ENCODE peak calls at places on chromosomes 2 and 18, in seven cellular contexts. L is HS-5; X is CD8-positive, alpha-beta memory T cell; D is sciatic nerve; V is foreskin fibroblast; U is GF-D8; R is lower lobe of right lung. W is an unnamed sample.

GRCh38 chr2:199410130-199410529 is 47.6 kb downstream of the SATB2 start:
- DNase-seq in U (no peak), R (no peak), L (peak), D (no peak), V (peak), X (no peak), W (no peak)

GRCh38 chr18:55031164-55031563 is 71.9 kb upstream of the CCDC68 start:
- DNase-seq in L (no peak), U (no peak), X (no peak), V (no peak), D (no peak), R (no peak), W (peak)

GRCh38 chr18:11944786-11945185 is 36.5 kb upstream of the IMPA2 start:
- DNase-seq in V (no peak), U (no peak), D (no peak), X (no peak), L (no peak), R (no peak), W (no peak)

GRCh38 chr2:215860076-215860475 is 153.3 kb downstream of the MREG start:
- DNase-seq in D (no peak), L (no peak), U (no peak), V (no peak), R (no peak), X (no peak), W (no peak)

GRCh38 chr2:190119257-190119656 is 56.7 kb upstream of the MSTN start:
- DNase-seq in L (no peak), R (peak), U (no peak), D (peak), V (no peak), X (peak), W (no peak)

GRCh38 chr18:35435420-35435819 is 58.3 kb upstream of the ZNF396 start:
- DNase-seq in U (no peak), D (no peak), L (no peak), R (no peak), V (no peak), X (no peak), W (no peak)

GRCh38 chr18:6718255-6718654 is 11.3 kb upstream of the ARHGAP28 start:
- DNase-seq in U (no peak), D (no peak), V (no peak), L (no peak), R (no peak), X (no peak), W (no peak)

GRCh38 chr2:102277202-102277700 is 34.1 kb upstream of the IL1RL1 start:
- DNase-seq in L (no peak), D (no peak), V (no peak), X (no peak), R (no peak), U (no peak), W (no peak)

GRCh38 chr2:162113771-162114168 is 38.3 kb downstream of the GCG start:
- DNase-seq in X (no peak), R (no peak), V (peak), U (peak), D (no peak), L (no peak), W (no peak)

GRCh38 chr18:46156838-46157237 is 52.7 kb downstream of the HAUS1 start:
- DNase-seq in U (no peak), D (no peak), R (no peak), L (no peak), X (no peak), V (no peak), W (no peak)

GRCh38 chr2:133364636-133365035 is 203.6 kb downstream of the NCKAP5 start:
- DNase-seq in U (no peak), L (no peak), R (no peak), V (no peak), D (no peak), X (no peak), W (no peak)

GRCh38 chr2:88239781-88240180 is 69.6 kb downstream of the THNSL2 start:
- DNase-seq in R (no peak), V (no peak), U (no peak), X (peak), D (no peak), L (no peak), W (no peak)

GRCh38 chr18:60943297-60943696 is 389.9 kb upstream of the CDH20 start:
- DNase-seq in V (no peak), D (no peak), R (no peak), X (no peak), U (no peak), L (no peak), W (no peak)

GRCh38 chr2:96625571-96626552 is 12.2 kb downstream of the KANSL3 start:
- DNase-seq in V (no peak), R (no peak), D (no peak), U (no peak), L (no peak), X (no peak), W (no peak)

GRCh38 chr2:120210234-120210781 is 12.9 kb downstream of the TMEM185B start:
- DNase-seq in X (no peak), D (no peak), V (no peak), U (no peak), L (no peak), R (no peak), W (no peak)

GRCh38 chr18:59301974-59302373 is 16.5 kb downstream of the CPLX4 start:
- DNase-seq in D (no peak), L (no peak), U (no peak), V (no peak), R (no peak), X (no peak), W (no peak)

GRCh38 chr18:28494151-28494550 is 317.2 kb upstream of the CDH2 start:
- DNase-seq in D (no peak), R (no peak), V (no peak), X (no peak), L (no peak), U (no peak), W (no peak)

GRCh38 chr2:106703161-106703560 is 182.8 kb downstream of the ST6GAL2 start:
- DNase-seq in L (no peak), U (no peak), X (no peak), R (no peak), V (no peak), D (no peak), W (no peak)

GRCh38 chr2:171272039-171272438 is 111.3 kb upstream of the TLK1 start:
- DNase-seq in U (no peak), L (peak), V (peak), D (no peak), X (no peak), R (peak), W (no peak)

GRCh38 chr2:13201924-13202323 is 485.2 kb downstream of the TRIB2 start:
- DNase-seq in V (no peak), L (no peak), D (no peak), R (no peak), X (no peak), U (no peak), W (peak)

GRCh38 chr18:8948471-8949149 is 153.9 kb upstream of the NDUFV2 start:
- DNase-seq in U (no peak), R (no peak), V (peak), D (no peak), L (peak), X (no peak), W (no peak)

GRCh38 chr18:54119524-54120019 is 104.9 kb downstream of the MBD2 start:
- DNase-seq in U (peak), D (no peak), V (peak), R (no peak), L (peak), X (no peak), W (peak)

GRCh38 chr2:113167115-113167932 is 6.4 kb upstream of the PSD4 start:
- DNase-seq in X (no peak), R (peak), D (no peak), V (peak), L (no peak), U (no peak), W (peak)

GRCh38 chr2:75241696-75242095 is 42.4 kb upstream of the TACR1 start:
- DNase-seq in R (no peak), V (peak), L (no peak), U (peak), X (no peak), D (no peak), W (no peak)

GRCh38 chr2:66430906-66431619 is 3.9 kb upstream of the MEIS1 start:
- DNase-seq in V (no peak), D (no peak), U (no peak), L (no peak), X (no peak), R (no peak), W (peak)

GRCh38 chr18:46625069-46625468 is 32.0 kb downstream of the LOXHD1 start:
- DNase-seq in V (no peak), R (no peak), U (no peak), L (no peak), D (no peak), X (no peak), W (no peak)

GRCh38 chr2:196809260-196809659 is at the start of gene C2orf66:
- DNase-seq in D (no peak), R (no peak), L (no peak), U (peak), X (no peak), V (no peak), W (no peak)

GRCh38 chr2:223723954-223724411 is 113.4 kb downstream of the AP1S3 start:
- DNase-seq in U (no peak), R (no peak), D (no peak), V (no peak), X (no peak), L (no peak), W (no peak)

GRCh38 chr2:16908671-16909070 is 243.0 kb upstream of the CYRIA start:
- DNase-seq in U (no peak), X (no peak), L (peak), V (peak), R (no peak), D (no peak), W (no peak)

GRCh38 chr2:48107326-48107925 is 201.1 kb upstream of the FBXO11 start:
- DNase-seq in X (no peak), R (no peak), L (peak), D (no peak), V (peak), U (no peak), W (no peak)

GRCh38 chr2:96537734-96538486 is 1.4 kb downstream of the ARID5A start:
- DNase-seq in X (peak), D (no peak), V (no peak), R (no peak), U (no peak), L (no peak), W (no peak)

GRCh38 chr2:176652300-176653182 is 383.3 kb downstream of the MTX2 start:
- DNase-seq in U (peak), V (peak), L (peak), R (no peak), D (no peak), X (no peak), W (peak)

GRCh38 chr2:105239924-105240323 is 1.6 kb upstream of the GPR45 start:
- DNase-seq in L (peak), U (no peak), V (peak), X (no peak), D (no peak), R (no peak), W (no peak)

GRCh38 chr2:203871371-203871983 is 3.9 kb downstream of the CTLA4 start:
- DNase-seq in V (no peak), L (no peak), D (no peak), U (no peak), R (no peak), X (no peak), W (no peak)

GRCh38 chr2:95013726-95014125 is 11.8 kb upstream of the MAL start:
- DNase-seq in R (no peak), V (no peak), U (no peak), X (no peak), D (no peak), L (no peak), W (no peak)

GRCh38 chr18:79851489-79851888 is 53.8 kb downstream of the KCNG2 start:
- DNase-seq in L (no peak), V (no peak), U (no peak), D (no peak), R (no peak), X (no peak), W (no peak)

GRCh38 chr2:10377747-10378085 is 70.4 kb downstream of the ODC1 start:
- DNase-seq in X (no peak), L (no peak), U (no peak), R (no peak), V (no peak), D (no peak), W (no peak)

GRCh38 chr2:182941939-182942338 is 75.5 kb upstream of the FRZB start:
- DNase-seq in R (no peak), X (no peak), L (no peak), V (no peak), D (no peak), U (no peak), W (no peak)

GRCh38 chr2:162233197-162233596 is 10.0 kb downstream of the FAP start:
- DNase-seq in R (no peak), V (peak), U (no peak), D (no peak), L (peak), X (no peak), W (no peak)

GRCh38 chr2:37181726-37182684 is 6.5 kb downstream of the SULT6B1 start:
- DNase-seq in V (peak), U (no peak), X (no peak), R (no peak), D (no peak), L (no peak), W (no peak)

W was measured in NCI-H1417.